ENCODE peak calls at places on chromosomes 1 and 21, in nine cellular contexts. One of them, this sample, is unnamed.
A peak's percentile ranks its signal among the peaks of the same experiment; 100 is the strongest.

GRCh38 chr21:32186843-32187242 is 92.0 kb downstream of the MIS18A start:
- DNase-seq in WERI-Rb-1: peak; percentile 65
- DNase-seq in MM.1S: no peak
- DNase-seq in right atrium auricular region: no peak
- DNase-seq in heart left ventricle: no peak
- DNase-seq in GM06990: no peak
- DNase-seq in GM12864: no peak
- DNase-seq in ovary: no peak
- DNase-seq in prostate gland: no peak
- DNase-seq in this sample: no peak

GRCh38 chr1:24770891-24771290 is 25.6 kb downstream of the CLIC4 start:
- DNase-seq in WERI-Rb-1: no peak
- DNase-seq in MM.1S: no peak
- DNase-seq in right atrium auricular region: no peak
- DNase-seq in heart left ventricle: no peak
- DNase-seq in GM06990: no peak
- DNase-seq in GM12864: no peak
- DNase-seq in ovary: no peak
- DNase-seq in prostate gland: no peak
- DNase-seq in this sample: no peak

GRCh38 chr1:184409011-184409410 is 22.2 kb downstream of the C1orf21 start:
- DNase-seq in WERI-Rb-1: no peak
- DNase-seq in MM.1S: no peak
- DNase-seq in right atrium auricular region: no peak
- DNase-seq in heart left ventricle: no peak
- DNase-seq in GM06990: no peak
- DNase-seq in GM12864: no peak
- DNase-seq in ovary: no peak
- DNase-seq in prostate gland: no peak
- DNase-seq in this sample: no peak

GRCh38 chr1:223143760-223144248 is 756 bp upstream of the TLR5 start:
- DNase-seq in WERI-Rb-1: peak; percentile 74
- DNase-seq in MM.1S: peak; percentile 96
- DNase-seq in right atrium auricular region: no peak
- DNase-seq in heart left ventricle: peak; percentile 36
- DNase-seq in GM06990: peak; percentile 67
- DNase-seq in GM12864: peak; percentile 18
- DNase-seq in ovary: peak; percentile 79
- DNase-seq in prostate gland: no peak
- DNase-seq in this sample: no peak

GRCh38 chr1:53731201-53731600 is 7.8 kb downstream of the GLIS1 start:
- DNase-seq in WERI-Rb-1: no peak
- DNase-seq in MM.1S: no peak
- DNase-seq in right atrium auricular region: no peak
- DNase-seq in heart left ventricle: no peak
- DNase-seq in GM06990: no peak
- DNase-seq in GM12864: no peak
- DNase-seq in ovary: no peak
- DNase-seq in prostate gland: no peak
- DNase-seq in this sample: no peak

GRCh38 chr1:184806296-184806721 is 51.7 kb upstream of the EDEM3 start:
- DNase-seq in WERI-Rb-1: no peak
- DNase-seq in MM.1S: no peak
- DNase-seq in right atrium auricular region: no peak
- DNase-seq in heart left ventricle: no peak
- DNase-seq in GM06990: no peak
- DNase-seq in GM12864: no peak
- DNase-seq in ovary: no peak
- DNase-seq in prostate gland: no peak
- DNase-seq in this sample: no peak

GRCh38 chr1:53272349-53272748 is 34.0 kb upstream of the MAGOH start:
- DNase-seq in WERI-Rb-1: no peak
- DNase-seq in MM.1S: no peak
- DNase-seq in right atrium auricular region: no peak
- DNase-seq in heart left ventricle: no peak
- DNase-seq in GM06990: no peak
- DNase-seq in GM12864: no peak
- DNase-seq in ovary: no peak
- DNase-seq in prostate gland: no peak
- DNase-seq in this sample: no peak

GRCh38 chr1:24827737-24828136 is 82.5 kb downstream of the CLIC4 start:
- DNase-seq in WERI-Rb-1: no peak
- DNase-seq in MM.1S: no peak
- DNase-seq in right atrium auricular region: no peak
- DNase-seq in heart left ventricle: no peak
- DNase-seq in GM06990: no peak
- DNase-seq in GM12864: no peak
- DNase-seq in ovary: no peak
- DNase-seq in prostate gland: no peak
- DNase-seq in this sample: no peak

GRCh38 chr1:155574077-155574476 is 11.5 kb upstream of the ASH1L start:
- DNase-seq in WERI-Rb-1: no peak
- DNase-seq in MM.1S: no peak
- DNase-seq in right atrium auricular region: no peak
- DNase-seq in heart left ventricle: no peak
- DNase-seq in GM06990: no peak
- DNase-seq in GM12864: no peak
- DNase-seq in ovary: no peak
- DNase-seq in prostate gland: no peak
- DNase-seq in this sample: no peak

GRCh38 chr1:110203021-110203661 is 7.0 kb upstream of the KCNC4 start:
- DNase-seq in WERI-Rb-1: peak; percentile 69
- DNase-seq in MM.1S: peak; percentile 24
- DNase-seq in right atrium auricular region: peak; percentile 65
- DNase-seq in heart left ventricle: no peak
- DNase-seq in GM06990: peak; percentile 38
- DNase-seq in GM12864: peak; percentile 40
- DNase-seq in ovary: peak; percentile 38
- DNase-seq in prostate gland: peak; percentile 71
- DNase-seq in this sample: peak; percentile 47

GRCh38 chr1:164709541-164710287 is 150.7 kb downstream of the PBX1 start:
- DNase-seq in WERI-Rb-1: no peak
- DNase-seq in MM.1S: no peak
- DNase-seq in right atrium auricular region: no peak
- DNase-seq in heart left ventricle: no peak
- DNase-seq in GM06990: no peak
- DNase-seq in GM12864: no peak
- DNase-seq in ovary: no peak
- DNase-seq in prostate gland: no peak
- DNase-seq in this sample: no peak

GRCh38 chr21:42777064-42777756 is 102.1 kb downstream of the WDR4 start:
- DNase-seq in WERI-Rb-1: no peak
- DNase-seq in MM.1S: no peak
- DNase-seq in right atrium auricular region: no peak
- DNase-seq in heart left ventricle: no peak
- DNase-seq in GM06990: no peak
- DNase-seq in GM12864: no peak
- DNase-seq in ovary: no peak
- DNase-seq in prostate gland: no peak
- DNase-seq in this sample: no peak

GRCh38 chr1:226444901-226445300 is 37.0 kb upstream of the PARP1 start:
- DNase-seq in WERI-Rb-1: peak; percentile 22
- DNase-seq in MM.1S: peak; percentile 98
- DNase-seq in right atrium auricular region: no peak
- DNase-seq in heart left ventricle: no peak
- DNase-seq in GM06990: peak; percentile 65
- DNase-seq in GM12864: peak; percentile 93
- DNase-seq in ovary: no peak
- DNase-seq in prostate gland: no peak
- DNase-seq in this sample: no peak

GRCh38 chr21:42252778-42253340 is 33.9 kb downstream of the ABCG1 start:
- DNase-seq in WERI-Rb-1: no peak
- DNase-seq in MM.1S: no peak
- DNase-seq in right atrium auricular region: no peak
- DNase-seq in heart left ventricle: peak; percentile 4
- DNase-seq in GM06990: no peak
- DNase-seq in GM12864: no peak
- DNase-seq in ovary: no peak
- DNase-seq in prostate gland: no peak
- DNase-seq in this sample: no peak

GRCh38 chr1:50582346-50582745 is 159.1 kb upstream of the DMRTA2 start:
- DNase-seq in WERI-Rb-1: no peak
- DNase-seq in MM.1S: no peak
- DNase-seq in right atrium auricular region: no peak
- DNase-seq in heart left ventricle: no peak
- DNase-seq in GM06990: no peak
- DNase-seq in GM12864: no peak
- DNase-seq in ovary: no peak
- DNase-seq in prostate gland: no peak
- DNase-seq in this sample: no peak

GRCh38 chr1:222106369-222106768 is 364.5 kb upstream of the DUSP10 start:
- DNase-seq in WERI-Rb-1: no peak
- DNase-seq in MM.1S: no peak
- DNase-seq in right atrium auricular region: no peak
- DNase-seq in heart left ventricle: peak; percentile 41
- DNase-seq in GM06990: no peak
- DNase-seq in GM12864: no peak
- DNase-seq in ovary: no peak
- DNase-seq in prostate gland: no peak
- DNase-seq in this sample: no peak

GRCh38 chr21:37915941-37916794 is at the start of gene KCNJ6:
- DNase-seq in WERI-Rb-1: peak; percentile 87
- DNase-seq in MM.1S: no peak
- DNase-seq in right atrium auricular region: no peak
- DNase-seq in heart left ventricle: peak; percentile 36
- DNase-seq in GM06990: no peak
- DNase-seq in GM12864: no peak
- DNase-seq in ovary: no peak
- DNase-seq in prostate gland: peak; percentile 14
- DNase-seq in this sample: peak; percentile 93

GRCh38 chr1:230144010-230144614 is 77.1 kb downstream of the GALNT2 start:
- DNase-seq in WERI-Rb-1: no peak
- DNase-seq in MM.1S: no peak
- DNase-seq in right atrium auricular region: no peak
- DNase-seq in heart left ventricle: no peak
- DNase-seq in GM06990: no peak
- DNase-seq in GM12864: no peak
- DNase-seq in ovary: no peak
- DNase-seq in prostate gland: no peak
- DNase-seq in this sample: no peak

GRCh38 chr1:14363707-14364413 is 234.6 kb upstream of the KAZN start:
- DNase-seq in WERI-Rb-1: no peak
- DNase-seq in MM.1S: no peak
- DNase-seq in right atrium auricular region: no peak
- DNase-seq in heart left ventricle: no peak
- DNase-seq in GM06990: no peak
- DNase-seq in GM12864: no peak
- DNase-seq in ovary: no peak
- DNase-seq in prostate gland: no peak
- DNase-seq in this sample: no peak
- TF ChIP-seq CTCF in WERI-Rb-1: peak; percentile 12
- TF ChIP-seq CTCF in MM.1S: no peak
- TF ChIP-seq CTCF in right atrium auricular region: no peak
- TF ChIP-seq CTCF in heart left ventricle: no peak
- TF ChIP-seq CTCF in GM06990: peak; percentile 9
- TF ChIP-seq CTCF in GM12864: no peak
- TF ChIP-seq CTCF in ovary: no peak
- TF ChIP-seq CTCF in prostate gland: no peak
- TF ChIP-seq CTCF in this sample: peak; percentile 12

GRCh38 chr1:232635279-232635678 is 5.3 kb upstream of the SIPA1L2 start:
- DNase-seq in WERI-Rb-1: no peak
- DNase-seq in MM.1S: no peak
- DNase-seq in right atrium auricular region: no peak
- DNase-seq in heart left ventricle: no peak
- DNase-seq in GM06990: no peak
- DNase-seq in GM12864: no peak
- DNase-seq in ovary: no peak
- DNase-seq in prostate gland: no peak
- DNase-seq in this sample: no peak

GRCh38 chr1:232630894-232631195 is 912 bp upstream of the SIPA1L2 start:
- DNase-seq in WERI-Rb-1: no peak
- DNase-seq in MM.1S: no peak
- DNase-seq in right atrium auricular region: no peak
- DNase-seq in heart left ventricle: no peak
- DNase-seq in GM06990: no peak
- DNase-seq in GM12864: no peak
- DNase-seq in ovary: no peak
- DNase-seq in prostate gland: no peak
- DNase-seq in this sample: no peak

GRCh38 chr1:232636799-232637198 is 6.9 kb upstream of the SIPA1L2 start:
- DNase-seq in WERI-Rb-1: no peak
- DNase-seq in MM.1S: no peak
- DNase-seq in right atrium auricular region: no peak
- DNase-seq in heart left ventricle: no peak
- DNase-seq in GM06990: no peak
- DNase-seq in GM12864: no peak
- DNase-seq in ovary: no peak
- DNase-seq in prostate gland: no peak
- DNase-seq in this sample: no peak

GRCh38 chr1:232634086-232634485 is 4.2 kb upstream of the SIPA1L2 start:
- DNase-seq in WERI-Rb-1: peak; percentile 46
- DNase-seq in MM.1S: peak; percentile 53
- DNase-seq in right atrium auricular region: no peak
- DNase-seq in heart left ventricle: peak; percentile 48
- DNase-seq in GM06990: no peak
- DNase-seq in GM12864: no peak
- DNase-seq in ovary: no peak
- DNase-seq in prostate gland: peak; percentile 42
- DNase-seq in this sample: no peak

GRCh38 chr1:232635778-232636356 is 5.9 kb upstream of the SIPA1L2 start:
- DNase-seq in WERI-Rb-1: no peak
- DNase-seq in MM.1S: peak; percentile 81
- DNase-seq in right atrium auricular region: no peak
- DNase-seq in heart left ventricle: no peak
- DNase-seq in GM06990: no peak
- DNase-seq in GM12864: no peak
- DNase-seq in ovary: no peak
- DNase-seq in prostate gland: no peak
- DNase-seq in this sample: no peak
- TF ChIP-seq CTCF in WERI-Rb-1: peak; percentile 56
- TF ChIP-seq CTCF in MM.1S: peak; percentile 88
- TF ChIP-seq CTCF in right atrium auricular region: peak; percentile 83
- TF ChIP-seq CTCF in heart left ventricle: peak; percentile 82
- TF ChIP-seq CTCF in GM06990: peak; percentile 63
- TF ChIP-seq CTCF in GM12864: peak; percentile 53
- TF ChIP-seq CTCF in ovary: peak; percentile 74
- TF ChIP-seq CTCF in prostate gland: peak; percentile 84
- TF ChIP-seq CTCF in this sample: peak; percentile 83

DNA sequence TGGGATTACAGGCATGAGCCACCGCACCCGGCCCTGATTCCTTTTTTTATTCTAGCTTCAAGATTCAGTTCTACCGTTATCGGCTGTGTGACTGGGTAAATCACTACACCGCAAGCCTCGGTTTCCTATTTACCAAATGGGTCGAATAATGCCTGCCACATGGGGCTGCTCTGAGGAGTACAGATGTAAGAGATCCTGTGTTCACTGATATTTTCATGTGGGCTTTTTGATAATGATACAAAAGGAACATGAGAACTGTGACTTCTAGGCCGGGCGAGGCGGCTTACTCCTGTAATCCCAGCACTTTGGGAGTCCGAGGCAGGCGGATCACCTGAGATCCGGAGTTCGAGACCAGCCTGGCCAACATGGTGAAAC is 695 bp upstream of the PSMB4 start:
- DNase-seq in WERI-Rb-1: peak; percentile 46
- DNase-seq in MM.1S: no peak
- DNase-seq in right atrium auricular region: no peak
- DNase-seq in heart left ventricle: peak; percentile 27
- DNase-seq in GM06990: no peak
- DNase-seq in GM12864: no peak
- DNase-seq in ovary: no peak
- DNase-seq in prostate gland: no peak
- DNase-seq in this sample: no peak
- TF ChIP-seq CTCF in WERI-Rb-1: no peak
- TF ChIP-seq CTCF in MM.1S: no peak
- TF ChIP-seq CTCF in right atrium auricular region: no peak
- TF ChIP-seq CTCF in heart left ventricle: no peak
- TF ChIP-seq CTCF in GM06990: no peak
- TF ChIP-seq CTCF in GM12864: no peak
- TF ChIP-seq CTCF in ovary: no peak
- TF ChIP-seq CTCF in prostate gland: no peak
- TF ChIP-seq CTCF in this sample: no peak

GRCh38 chr1:44739361-44740178 is at the start of gene KIF2C:
- DNase-seq in WERI-Rb-1: peak; percentile 98
- DNase-seq in MM.1S: peak; percentile 98
- DNase-seq in right atrium auricular region: peak; percentile 96
- DNase-seq in heart left ventricle: peak; percentile 98
- DNase-seq in GM06990: peak; percentile 98
- DNase-seq in GM12864: peak; percentile 92
- DNase-seq in ovary: peak; percentile 96
- DNase-seq in prostate gland: peak; percentile 92
- DNase-seq in this sample: peak; percentile 98
- TF ChIP-seq CTCF in WERI-Rb-1: no peak
- TF ChIP-seq CTCF in MM.1S: no peak
- TF ChIP-seq CTCF in right atrium auricular region: peak; percentile 14
- TF ChIP-seq CTCF in heart left ventricle: peak; percentile 3
- TF ChIP-seq CTCF in GM06990: no peak
- TF ChIP-seq CTCF in GM12864: no peak
- TF ChIP-seq CTCF in ovary: no peak
- TF ChIP-seq CTCF in prostate gland: no peak
- TF ChIP-seq CTCF in this sample: no peak

This sample was measured in glutamatergic neuron.